ENCODE peak calls at places on chromosomes 3 and 15, in six cellular contexts. E, V, M, K, J and X are unnamed samples.
A peak's percentile ranks its signal among the peaks of the same experiment; 100 is the strongest.

GRCh38 chr3:62433396-62433795 is 60.0 kb upstream of the FEZF2 start:
- DNase-seq in E (no peak), J (no peak), M (no peak), K (no peak), V (no peak), X (no peak)

GRCh38 chr3:62277986-62278385 is 95.4 kb downstream of the FEZF2 start:
- DNase-seq in K (no peak), E (no peak), V (no peak), J (no peak), M (no peak), X (no peak)

GRCh38 chr3:177598110-177598833 is 401.0 kb upstream of the TBL1XR1 start:
- DNase-seq in M (no peak), J (no peak), K (no peak), V (no peak), E (no peak), X (peak; percentile 51)

GRCh38 chr15:80090879-80091503 is 31.5 kb downstream of the ZFAND6 start:
- DNase-seq in M (no peak), V (no peak), J (no peak), K (no peak), E (no peak), X (no peak)

GRCh38 chr3:142693294-142693853 is 30.5 kb upstream of the TRPC1 start:
- DNase-seq in J (no peak), E (no peak), V (no peak), M (no peak), K (no peak), X (no peak)

GRCh38 chr15:61184431-61184830 is 44.7 kb downstream of the RORA start:
- DNase-seq in M (no peak), J (no peak), K (no peak), E (no peak), V (no peak), X (no peak)

GRCh38 chr15:66224946-66225345 is 28.6 kb downstream of the MEGF11 start:
- DNase-seq in J (no peak), E (no peak), K (no peak), V (peak; percentile 94), M (no peak), X (no peak)

GRCh38 chr3:182692685-182693084 is 100.6 kb upstream of the ATP11B start:
- DNase-seq in M (no peak), K (no peak), V (no peak), E (no peak), J (no peak), X (no peak)

GRCh38 chr3:66036586-66037061 is 2.1 kb downstream of the MAGI1 start:
- DNase-seq in J (no peak), E (no peak), K (no peak), M (no peak), V (no peak), X (peak; percentile 38)

GRCh38 chr15:73822998-73823397 is 50.4 kb upstream of the TBC1D21 start:
- DNase-seq in V (no peak), J (no peak), M (no peak), K (no peak), E (peak; percentile 13), X (peak; percentile 56)

GRCh38 chr15:63507878-63508818 is 3.8 kb downstream of the USP3 start:
- DNase-seq in E (no peak), K (no peak), J (no peak), V (no peak), M (no peak), X (no peak)

GRCh38 chr15:61794276-61794675 is 266.0 kb downstream of the VPS13C start:
- DNase-seq in J (no peak), K (no peak), M (no peak), E (peak; percentile 13), V (no peak), X (peak; percentile 4)

GRCh38 chr3:185688808-185689207 is 102.7 kb downstream of the SENP2 start:
- DNase-seq in E (peak; percentile 99), V (no peak), J (peak; percentile 99), K (no peak), M (no peak), X (peak; percentile 96)

GRCh38 chr3:58260261-58260731 is 22.7 kb downstream of the ABHD6 start:
- DNase-seq in E (peak; percentile 78), M (no peak), J (peak; percentile 33), K (no peak), V (no peak), X (peak; percentile 79)

GRCh38 chr15:62209322-62209721 is 44.2 kb upstream of the C2CD4B start:
- DNase-seq in E (no peak), M (no peak), K (no peak), V (no peak), J (no peak), X (no peak)

GRCh38 chr3:178545337-178545736 is 9.1 kb downstream of the KCNMB2 start:
- DNase-seq in E (no peak), M (no peak), V (no peak), J (no peak), K (no peak), X (no peak)

GRCh38 chr15:75454471-75455418 is 3.3 kb upstream of the SIN3A start:
- DNase-seq in V (peak; percentile 45), E (no peak), J (peak; percentile 70), M (peak; percentile 59), K (no peak), X (peak; percentile 52)

GRCh38 chr3:158935846-158936245 is 134.0 kb downstream of the MFSD1 start:
- DNase-seq in K (no peak), V (no peak), E (peak; percentile 51), J (no peak), M (no peak), X (peak; percentile 16)

GRCh38 chr3:31699309-31699953 is 166.7 kb downstream of the STT3B start:
- DNase-seq in K (no peak), M (no peak), V (no peak), J (no peak), E (peak; percentile 49), X (no peak)

GRCh38 chr3:54628888-54629368 is 298.9 kb downstream of the LRTM1 start:
- DNase-seq in J (no peak), E (no peak), V (no peak), K (no peak), M (no peak), X (no peak)

GRCh38 chr3:14920536-14920935 is 26.8 kb upstream of the NR2C2 start:
- DNase-seq in K (no peak), V (no peak), E (no peak), J (no peak), M (no peak), X (no peak)

GRCh38 chr3:66104535-66104934 is 65.8 kb upstream of the MAGI1 start:
- DNase-seq in V (no peak), M (no peak), E (no peak), K (no peak), J (no peak), X (no peak)

GRCh38 chr3:124669470-124669869 is 60.8 kb upstream of the UMPS start:
- DNase-seq in K (no peak), M (no peak), E (peak; percentile 72), J (peak; percentile 27), V (no peak), X (peak; percentile 52)

GRCh38 chr15:85580914-85581313 is 200.5 kb downstream of the AKAP13 start:
- DNase-seq in V (no peak), E (no peak), M (no peak), J (no peak), K (no peak), X (no peak)

GRCh38 chr15:77009646-77010311 is 14.9 kb downstream of the PSTPIP1 start:
- DNase-seq in J (no peak), V (no peak), K (no peak), M (no peak), E (no peak), X (no peak)

GRCh38 chr15:51076898-51077564 is 17.7 kb downstream of the TNFAIP8L3 start:
- DNase-seq in V (no peak), M (no peak), K (peak; percentile 30), J (no peak), E (peak; percentile 94), X (peak; percentile 71)

GRCh38 chr3:62481972-62482371 is 108.6 kb upstream of the FEZF2 start:
- DNase-seq in M (no peak), J (no peak), E (no peak), V (no peak), K (no peak), X (no peak)

GRCh38 chr3:173957646-173958045 is 560.1 kb downstream of the NLGN1 start:
- DNase-seq in M (no peak), K (no peak), J (no peak), E (no peak), V (no peak), X (no peak)

GRCh38 chr3:10329495-10330015 is 8.6 kb upstream of the SEC13 start:
- DNase-seq in J (no peak), E (no peak), K (no peak), M (no peak), V (no peak), X (no peak)

GRCh38 chr15:89112341-89112971 is 24.2 kb downstream of the ABHD2 start:
- DNase-seq in E (peak; percentile 51), J (no peak), K (peak; percentile 46), V (no peak), M (no peak), X (peak; percentile 77)